ENCODE peak calls at places on chromosomes 6 and 20, in four cellular contexts. O is A549, H is HepG2, Y is GM12878. T is an unnamed sample.

GRCh38 chr6:134757911-134758361 is 192.0 kb downstream of the ALDH8A1 start:
- DNase-seq in O (no peak), H (no peak), Y (no peak), T (no peak)

GRCh38 chr6:50520862-50521261 is 192.5 kb upstream of the TFAP2D start:
- DNase-seq in O (no peak), H (no peak), Y (no peak), T (no peak)

GRCh38 chr20:752263-752662 is 16.0 kb downstream of the SLC52A3 start:
- DNase-seq in O (no peak), H (no peak), Y (no peak), T (no peak)

GRCh38 chr6:62371840-62372239 is 85.8 kb upstream of the KHDRBS2 start:
- DNase-seq in O (no peak), H (no peak), Y (no peak), T (no peak)

GRCh38 chr6:117280922-117281321 is 15.6 kb downstream of the VGLL2 start:
- DNase-seq in O (no peak), H (peak), Y (no peak), T (no peak)

GRCh38 chr6:133964052-133964451 is 11.0 kb downstream of the TBPL1 start:
- DNase-seq in O (no peak), H (no peak), Y (no peak), T (no peak)

GRCh38 chr6:52994031-52994788 is 874 bp downstream of the GSTA4 start:
- DNase-seq in O (peak), H (peak), Y (no peak), T (peak)

GRCh38 chr6:5968817-5969726 is 37.7 kb downstream of the NRN1 start:
- DNase-seq in O (no peak), H (no peak), Y (no peak), T (no peak)

GRCh38 chr6:121523628-121524027 is 88.2 kb downstream of the GJA1 start:
- DNase-seq in O (no peak), H (no peak), Y (no peak), T (no peak)

GRCh38 chr6:168514216-168514615 is 73.2 kb downstream of the SMOC2 start:
- DNase-seq in O (no peak), H (no peak), Y (no peak), T (peak)

GRCh38 chr6:22476811-22477210 is 92.6 kb upstream of the HDGFL1 start:
- DNase-seq in O (no peak), H (no peak), Y (no peak), T (no peak)

GRCh38 chr20:34549291-34549928 is 9.1 kb upstream of the MAP1LC3A start:
- DNase-seq in O (peak), H (peak), Y (no peak), T (no peak)

GRCh38 chr6:11921017-11921438 is 91.1 kb upstream of the HIVEP1 start:
- DNase-seq in O (peak), H (no peak), Y (no peak), T (no peak)

GRCh38 chr20:24771651-24772061 is 177.4 kb upstream of the CST7 start:
- DNase-seq in O (no peak), H (no peak), Y (no peak), T (no peak)

GRCh38 chr20:43681991-43682410 is 15.1 kb downstream of the MYBL2 start:
- DNase-seq in O (no peak), H (no peak), Y (peak), T (no peak)

GRCh38 chr20:43676368-43676767 is 9.5 kb downstream of the MYBL2 start:
- DNase-seq in O (no peak), H (no peak), Y (no peak), T (no peak)

GRCh38 chr20:43682446-43682845 is 15.5 kb downstream of the MYBL2 start:
- DNase-seq in O (no peak), H (no peak), Y (no peak), T (no peak)

GRCh38 chr20:43680976-43681375 is 14.1 kb downstream of the MYBL2 start:
- DNase-seq in O (no peak), H (no peak), Y (no peak), T (no peak)

GRCh38 chr20:43681468-43681942 is 14.6 kb downstream of the MYBL2 start:
- DNase-seq in O (no peak), H (no peak), Y (peak), T (no peak)
- TF ChIP-seq PBX3 in O (no peak), H (no peak), Y (no peak), T (no peak)

GRCh38 chr6:157096522-157096921 is 226.8 kb downstream of the TMEM242 start:
- DNase-seq in O (no peak), H (peak), Y (no peak), T (no peak)
- TF ChIP-seq PBX3 in O (no peak), H (no peak), Y (no peak), T (no peak)

DNA sequence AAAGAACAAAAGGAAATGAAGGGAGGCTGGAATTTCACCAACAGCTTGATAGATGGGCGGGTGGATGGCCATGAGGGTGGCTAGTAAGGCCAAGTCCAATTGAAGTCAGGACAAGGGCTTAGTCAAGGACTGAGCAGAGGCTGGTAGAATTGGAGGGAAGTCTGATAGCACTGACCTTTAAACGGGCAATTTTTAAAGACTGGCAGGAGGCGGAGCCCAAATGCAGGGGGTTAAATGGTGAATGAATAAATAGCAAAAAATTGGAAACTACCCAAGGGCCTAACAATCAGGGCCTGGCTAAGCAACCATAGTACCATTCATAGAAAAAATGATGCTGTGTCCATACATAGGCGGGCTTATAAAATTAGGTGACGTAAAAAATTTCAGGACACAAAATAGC is 43.0 kb upstream of the TAF8 start:
- DNase-seq in O (no peak), H (no peak), Y (no peak), T (no peak)
- TF ChIP-seq PBX3 in O (no peak), H (no peak), Y (no peak), T (no peak)

GRCh38 chr20:58389324-58389967 is 417 bp downstream of the VAPB start:
- DNase-seq in O (peak), H (peak), Y (no peak), T (peak)
- TF ChIP-seq PBX3 in O (no peak), H (peak), Y (no peak), T (no peak)

DNA sequence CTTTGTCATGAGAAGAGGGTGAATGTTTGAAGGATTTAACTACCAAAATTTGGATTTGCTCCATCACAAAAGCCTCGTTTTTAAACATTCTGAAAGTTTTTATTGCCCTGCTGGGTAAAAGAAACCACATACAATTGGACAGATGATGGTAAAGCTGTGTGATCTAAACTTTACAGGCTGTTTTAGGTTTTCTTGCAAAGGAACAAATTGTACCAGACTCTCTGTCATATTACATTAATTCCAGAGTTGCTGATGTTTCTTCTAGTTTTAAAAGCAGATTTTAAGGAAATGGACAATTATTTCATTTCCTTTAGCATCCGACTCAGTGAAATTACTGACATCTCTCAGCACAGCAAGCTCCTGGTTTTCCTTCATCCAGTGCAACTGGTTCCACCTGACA is 53.2 kb downstream of the CRYBG1 start:
- DNase-seq in O (no peak), H (no peak), Y (no peak), T (no peak)
- TF ChIP-seq PBX3 in O (no peak), H (no peak), Y (no peak), T (no peak)

DNA sequence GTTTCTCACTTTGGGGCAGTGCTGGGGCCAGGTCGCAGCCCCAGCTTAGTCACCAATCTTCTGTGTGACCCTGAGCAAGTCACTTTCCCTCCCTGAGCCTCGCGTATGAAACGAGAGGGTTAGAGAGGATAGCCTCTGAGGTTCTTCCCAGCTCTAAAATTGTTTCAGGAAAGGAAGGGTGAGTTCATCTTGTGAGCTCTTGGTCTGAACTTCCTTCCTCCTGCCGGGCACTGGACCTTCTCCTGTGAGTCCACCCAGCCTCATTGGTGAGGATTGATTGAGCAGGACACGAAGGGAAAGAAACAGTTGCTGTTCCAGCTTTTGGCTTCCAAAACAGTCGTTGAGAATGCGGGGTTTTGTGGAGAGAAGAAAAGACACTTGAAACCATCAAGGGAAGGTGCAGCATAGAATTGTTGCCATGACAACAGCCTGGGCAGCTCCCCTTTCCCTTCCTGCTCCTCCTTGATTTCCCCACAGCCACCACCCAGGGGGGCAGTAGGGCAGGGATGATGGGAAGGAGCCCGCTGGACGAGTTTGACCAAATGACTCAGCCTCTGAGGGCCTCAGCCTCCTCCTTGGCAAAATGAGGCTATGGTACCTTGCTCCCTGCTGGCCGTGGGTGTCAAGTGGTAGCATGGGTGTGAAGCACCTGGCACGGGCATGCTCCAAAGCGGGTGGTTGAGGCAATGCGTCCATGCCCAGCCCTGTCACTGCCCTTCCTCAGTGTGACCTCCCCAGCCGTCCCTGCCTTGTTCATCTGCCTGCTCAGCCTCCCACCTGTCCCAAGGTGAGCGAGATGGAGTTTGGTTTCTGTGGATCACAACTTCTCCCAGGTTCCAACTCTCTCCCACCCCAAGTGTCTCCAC is 107.8 kb downstream of the CDC5L start:
- DNase-seq in O (no peak), H (no peak), Y (no peak), T (no peak)
- TF ChIP-seq PBX3 in O (no peak), H (no peak), Y (no peak), T (no peak)

DNA sequence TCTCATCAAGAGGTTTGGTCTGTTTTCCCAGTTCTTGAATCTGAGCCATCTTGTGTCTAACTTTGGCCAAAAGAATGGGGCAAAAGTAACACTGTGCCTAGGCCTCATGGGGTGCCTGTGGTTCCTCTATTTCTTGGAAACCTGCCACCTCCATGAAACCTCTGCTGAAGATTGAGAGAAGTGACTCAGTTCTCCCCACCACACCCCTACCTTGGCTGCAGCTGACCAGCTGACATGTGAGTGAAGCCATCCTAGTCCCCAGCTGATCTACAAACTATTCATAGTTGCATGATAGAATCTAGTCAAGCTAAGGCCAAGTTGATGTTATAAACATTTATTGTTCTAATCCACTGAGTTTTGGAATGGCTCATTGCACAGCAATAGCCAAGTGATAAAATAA is 107.1 kb upstream of the SMLR1 start:
- DNase-seq in O (no peak), H (no peak), Y (no peak), T (no peak)
- TF ChIP-seq PBX3 in O (no peak), H (no peak), Y (no peak), T (no peak)

DNA sequence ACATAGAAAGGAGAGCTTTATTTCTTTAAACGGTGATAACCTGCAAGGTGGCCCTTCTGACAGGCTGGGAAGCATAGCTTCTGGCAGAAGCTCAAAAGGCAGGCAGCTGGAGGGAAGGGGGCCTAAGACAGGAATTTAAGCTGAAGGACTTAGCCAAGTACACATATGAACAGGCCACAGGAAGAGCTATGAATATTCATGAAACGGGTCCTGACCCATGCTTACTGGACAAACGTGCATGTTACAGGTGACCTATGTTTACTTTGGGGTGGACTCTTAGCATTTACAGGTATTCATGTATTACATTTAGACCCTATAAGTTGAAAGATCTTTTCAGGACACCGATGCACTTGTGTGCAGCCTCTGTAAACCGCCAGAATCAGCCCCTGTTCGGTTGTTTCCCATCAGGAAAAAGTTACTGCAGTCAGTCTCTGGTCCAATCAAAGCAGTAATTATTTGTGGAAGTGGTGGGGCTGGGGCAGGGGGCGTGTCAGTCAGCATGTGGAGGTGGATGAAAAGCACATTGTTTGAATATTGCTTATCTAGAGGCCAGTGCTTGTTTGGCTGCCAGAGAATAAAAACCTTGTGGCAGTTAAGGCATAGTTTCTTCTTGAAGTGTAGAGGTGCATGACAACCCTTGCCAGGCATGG is 2.9 kb upstream of the GZF1 start:
- DNase-seq in O (no peak), H (peak), Y (no peak), T (no peak)
- TF ChIP-seq PBX3 in O (no peak), H (no peak), Y (no peak), T (no peak)

GRCh38 chr6:73108949-73109348 is 116.3 kb downstream of the KHDC1L start:
- DNase-seq in O (no peak), H (no peak), Y (no peak), T (peak)
- TF ChIP-seq PBX3 in O (no peak), H (no peak), Y (no peak), T (no peak)

GRCh38 chr6:151730496-151730870 is 77.0 kb upstream of the ESR1 start:
- DNase-seq in O (no peak), H (no peak), Y (no peak), T (no peak)

GRCh38 chr6:151729829-151730495 is 77.5 kb upstream of the ESR1 start:
- DNase-seq in O (no peak), H (no peak), Y (no peak), T (no peak)

GRCh38 chr6:151738267-151738666 is 69.2 kb upstream of the ESR1 start:
- DNase-seq in O (no peak), H (no peak), Y (no peak), T (no peak)

GRCh38 chr6:151731313-151731712 is 76.2 kb upstream of the ESR1 start:
- DNase-seq in O (no peak), H (no peak), Y (no peak), T (no peak)

GRCh38 chr6:151733680-151734320 is 73.7 kb upstream of the ESR1 start:
- DNase-seq in O (no peak), H (no peak), Y (no peak), T (no peak)
- TF ChIP-seq PBX3 in O (no peak), H (no peak), Y (no peak), T (no peak)

T was measured in SK-N-SH.